ENCODE peak calls at places on chromosome X, in four cellular contexts. I, V, O and G are unnamed samples.
A peak's percentile ranks its signal among the peaks of the same experiment; 100 is the strongest.

GRCh38 chrX:136048446-136048845 is 63.2 kb downstream of the SLC9A6 start:
- DNase-seq in I (no peak), V (no peak), O (no peak), G (no peak)

GRCh38 chrX:48531359-48531954 is 8.1 kb upstream of the TBC1D25 start:
- DNase-seq in I (peak; percentile 28), V (no peak), O (peak; percentile 48), G (no peak)

GRCh38 chrX:132631579-132632232 is 142.9 kb upstream of the MBNL3 start:
- DNase-seq in I (peak; percentile 13), V (peak; percentile 31), O (peak; percentile 12), G (no peak)

GRCh38 chrX:17412692-17413091 is 37.7 kb downstream of the NHS start:
- DNase-seq in I (peak; percentile 21), V (no peak), O (no peak), G (no peak)

GRCh38 chrX:115630204-115630603 is 69.2 kb downstream of the PLS3 start:
- DNase-seq in I (no peak), V (no peak), O (no peak), G (no peak)

GRCh38 chrX:138856881-138857280 is 145.4 kb upstream of the FGF13 start:
- DNase-seq in I (no peak), V (no peak), O (no peak), G (no peak)

GRCh38 chrX:11209798-11210197 is 83.4 kb upstream of the AMELX start:
- DNase-seq in I (no peak), V (no peak), O (peak; percentile 10), G (no peak)

GRCh38 chrX:30313322-30313721 is 4.1 kb upstream of the NR0B1 start:
- DNase-seq in I (no peak), V (peak; percentile 77), O (no peak), G (no peak)

GRCh38 chrX:40996886-40997530 is 88.2 kb upstream of the USP9X start:
- DNase-seq in I (peak; percentile 36), V (peak; percentile 70), O (peak; percentile 62), G (no peak)

GRCh38 chrX:12128017-12128416 is 10.3 kb upstream of the FRMPD4 start:
- DNase-seq in I (no peak), V (no peak), O (no peak), G (no peak)

GRCh38 chrX:69951756-69952155 is 98.0 kb downstream of the AWAT2 start:
- DNase-seq in I (no peak), V (no peak), O (no peak), G (no peak)

GRCh38 chrX:1465261-1466231 is 12.8 kb upstream of the ASMTL start:
- DNase-seq in I (no peak), V (no peak), O (no peak), G (no peak)

GRCh38 chrX:149151805-149152757 is 353.0 kb downstream of the IDS start:
- DNase-seq in I (no peak), V (no peak), O (no peak), G (no peak)

GRCh38 chrX:123201720-123202119 is 17.6 kb downstream of the GRIA3 start:
- DNase-seq in I (no peak), V (peak; percentile 1), O (no peak), G (no peak)

GRCh38 chrX:152640039-152640818 is 2.5 kb downstream of the GABRQ start:
- DNase-seq in I (peak; percentile 13), V (no peak), O (peak; percentile 74), G (no peak)

GRCh38 chrX:135632353-135632752 is 81.1 kb upstream of the CT45A1 start:
- DNase-seq in I (no peak), V (no peak), O (no peak), G (no peak)

GRCh38 chrX:130339408-130340222 is at the start of gene SLC25A14:
- DNase-seq in I (peak; percentile 55), V (peak; percentile 76), O (peak; percentile 69), G (peak; percentile 68)

GRCh38 chrX:118536687-118537461 is 41.3 kb downstream of the DOCK11 start:
- DNase-seq in I (peak; percentile 14), V (no peak), O (no peak), G (peak; percentile 11)

DNA sequence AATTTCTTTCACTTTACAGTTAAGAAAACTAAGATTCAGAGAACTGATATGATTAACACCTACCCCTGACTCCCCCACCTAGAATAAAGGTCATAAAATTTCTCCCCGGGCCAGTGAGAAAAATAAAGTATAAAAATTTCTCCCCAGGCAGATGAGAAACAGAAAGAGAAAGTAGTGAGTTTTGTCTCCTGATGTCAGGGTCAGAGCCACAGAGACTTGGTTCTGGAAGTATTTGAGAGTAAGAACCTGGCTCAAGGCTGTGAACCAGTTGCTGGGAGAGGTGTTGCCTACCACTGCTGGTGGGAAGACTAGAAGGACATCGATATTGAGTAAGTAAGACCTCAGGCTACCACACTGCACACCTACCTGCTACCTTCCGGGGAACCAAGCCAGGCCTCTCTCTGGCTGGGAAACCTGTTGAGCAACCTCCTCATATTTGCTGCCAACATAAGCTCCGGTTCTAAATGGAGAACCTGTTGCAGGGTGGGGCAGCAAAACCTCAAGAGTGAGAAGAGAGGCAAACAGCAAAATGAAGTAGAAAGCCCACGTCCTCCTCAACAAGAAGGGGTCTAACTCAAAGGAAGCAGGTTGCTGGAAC is 104.2 kb upstream of the PUDP start:
- DNase-seq in I (no peak), V (no peak), O (no peak), G (no peak)
- TF ChIP-seq NR3C1 in I (no peak), V (no peak), O (no peak), G (no peak)

DNA sequence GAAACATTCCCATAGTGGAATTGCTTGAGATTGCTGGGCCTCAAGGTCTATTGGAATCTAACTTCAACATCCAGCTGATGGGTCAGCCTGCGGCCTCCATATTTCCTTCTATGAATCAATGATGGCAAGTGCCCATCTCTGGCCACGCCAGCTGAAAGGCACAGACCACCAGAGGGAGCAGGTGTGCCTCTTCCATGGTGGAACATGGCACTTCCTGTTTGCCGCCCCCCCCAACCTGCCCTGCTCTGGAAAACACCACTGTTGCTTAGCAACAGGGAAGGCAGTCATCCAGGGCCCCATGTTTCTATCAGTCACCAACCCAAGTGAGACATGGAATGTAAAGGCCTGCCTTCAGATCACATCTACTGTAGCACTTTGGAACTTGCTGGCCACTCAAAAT is 11.6 kb downstream of the PAGE4 start:
- DNase-seq in I (peak; percentile 19), V (peak; percentile 83), O (peak; percentile 69), G (peak; percentile 79)
- TF ChIP-seq NR3C1 in I (no peak), V (no peak), O (no peak), G (no peak)

DNA sequence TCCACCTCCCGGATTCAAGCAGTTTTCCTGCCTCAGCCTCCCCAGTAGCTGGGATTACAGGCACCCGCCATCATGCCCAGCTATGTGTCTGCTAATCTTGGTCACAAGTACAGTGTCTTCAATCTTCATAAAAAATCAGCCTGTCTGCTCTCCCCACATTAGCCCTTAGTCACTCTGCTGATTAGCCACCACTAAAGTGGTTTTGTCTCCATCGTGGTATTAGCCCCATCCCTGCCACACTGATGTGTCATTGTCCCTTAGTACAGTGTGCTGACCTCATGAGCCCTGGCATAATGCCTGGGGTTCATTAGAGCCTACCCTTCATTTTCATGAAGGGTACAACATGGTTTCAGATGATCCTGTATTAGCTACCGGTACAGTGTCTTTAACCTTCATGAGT is 49.9 kb downstream of the ZNF157 start:
- DNase-seq in I (no peak), V (no peak), O (no peak), G (no peak)
- TF ChIP-seq NR3C1 in I (no peak), V (no peak), O (no peak), G (no peak)

GRCh38 chrX:108157628-108158027 is 66.0 kb downstream of the ATG4A start:
- DNase-seq in I (no peak), V (no peak), O (no peak), G (no peak)
- TF ChIP-seq NR3C1 in I (no peak), V (no peak), O (no peak), G (no peak)

GRCh38 chrX:8083276-8083675 is 87.8 kb downstream of the VCX2 start:
- DNase-seq in I (no peak), V (no peak), O (no peak), G (no peak)

GRCh38 chrX:8084023-8084422 is 87.0 kb downstream of the VCX2 start:
- DNase-seq in I (no peak), V (no peak), O (no peak), G (no peak)
- TF ChIP-seq NR3C1 in I (no peak), V (no peak), O (no peak), G (no peak)

GRCh38 chrX:81355436-81355835 is 153.5 kb downstream of the SH3BGRL start:
- DNase-seq in I (no peak), V (no peak), O (no peak), G (no peak)

DNA sequence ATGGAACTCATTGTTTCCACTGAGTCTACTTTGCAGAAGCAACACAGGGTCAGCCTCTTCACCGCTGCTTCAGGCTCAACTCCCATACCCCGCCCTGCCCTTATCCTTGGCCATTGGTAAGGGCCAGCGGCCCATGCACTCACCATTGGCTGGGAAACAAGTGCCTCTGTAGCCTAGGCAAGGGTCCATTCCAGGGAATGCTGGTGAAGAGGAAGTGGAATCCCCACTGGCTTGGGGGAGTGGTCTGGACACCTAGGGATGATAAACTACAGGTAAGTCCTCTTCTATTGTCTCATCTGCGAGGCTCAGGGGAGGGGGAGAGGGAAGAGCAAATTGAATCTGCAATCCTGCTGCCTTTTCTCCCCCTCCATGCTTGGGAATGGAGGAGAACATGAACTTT is 153.1 kb downstream of the SH3BGRL start:
- DNase-seq in I (no peak), V (no peak), O (no peak), G (no peak)
- TF ChIP-seq NR3C1 in I (no peak), V (no peak), O (no peak), G (no peak)

DNA sequence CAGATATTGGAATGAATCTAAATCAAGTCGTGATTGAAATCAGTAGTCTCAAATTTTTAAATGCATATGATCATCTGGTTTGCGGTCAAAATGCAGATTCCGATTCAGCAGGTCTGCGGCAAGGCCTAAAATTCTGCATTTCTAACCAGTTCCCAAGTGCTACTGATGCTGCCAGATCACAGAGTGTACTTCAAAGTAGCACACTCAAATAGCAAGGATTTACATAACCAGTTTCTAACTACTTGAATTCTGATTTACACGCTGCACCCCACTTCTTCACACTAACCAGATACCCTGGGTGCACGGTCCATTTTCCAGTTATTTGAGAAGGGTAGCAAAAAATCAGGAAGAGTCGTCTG is 761 bp downstream of the MBTPS2 start:
- DNase-seq in I (no peak), V (no peak), O (no peak), G (no peak)
- TF ChIP-seq NR3C1 in I (no peak), V (no peak), O (no peak), G (no peak)